ENCODE peak calls at places on chromosomes 4 and X, in six cellular contexts. One of them, this sample, is unnamed.

GRCh38 chr4:182748283-182748682 is 168.9 kb downstream of the DCTD start:
- DNase-seq in fibroblast of lung: no peak
- DNase-seq in GM23248: no peak
- DNase-seq in SK-N-SH: no peak
- DNase-seq in neural progenitor cell: no peak
- DNase-seq in GM23338: no peak
- DNase-seq in this sample: no peak

GRCh38 chr4:89256203-89256800 is 51.3 kb downstream of the GPRIN3 start:
- DNase-seq in fibroblast of lung: no peak
- DNase-seq in GM23248: no peak
- DNase-seq in SK-N-SH: no peak
- DNase-seq in neural progenitor cell: no peak
- DNase-seq in GM23338: no peak
- DNase-seq in this sample: no peak

GRCh38 chr4:71229477-71230257 is 109.2 kb upstream of the SLC4A4 start:
- DNase-seq in fibroblast of lung: peak
- DNase-seq in GM23248: peak
- DNase-seq in SK-N-SH: peak
- DNase-seq in neural progenitor cell: peak
- DNase-seq in GM23338: peak
- DNase-seq in this sample: peak

GRCh38 chr4:129278868-129279267 is 182.9 kb downstream of the C4orf33 start:
- DNase-seq in fibroblast of lung: no peak
- DNase-seq in GM23248: no peak
- DNase-seq in SK-N-SH: no peak
- DNase-seq in neural progenitor cell: no peak
- DNase-seq in GM23338: no peak
- DNase-seq in this sample: no peak

GRCh38 chrX:51395807-51396728 is 63.4 kb downstream of the NUDT10 start:
- DNase-seq in fibroblast of lung: peak
- DNase-seq in GM23248: peak
- DNase-seq in SK-N-SH: peak
- DNase-seq in neural progenitor cell: no peak
- DNase-seq in GM23338: peak
- DNase-seq in this sample: peak

GRCh38 chr4:7147261-7147660 is 45.1 kb upstream of the SORCS2 start:
- DNase-seq in fibroblast of lung: no peak
- DNase-seq in GM23248: no peak
- DNase-seq in SK-N-SH: no peak
- DNase-seq in neural progenitor cell: no peak
- DNase-seq in GM23338: no peak
- DNase-seq in this sample: peak

GRCh38 chrX:67654301-67654700 is 110.5 kb downstream of the AR start:
- DNase-seq in fibroblast of lung: no peak
- DNase-seq in GM23248: no peak
- DNase-seq in SK-N-SH: no peak
- DNase-seq in neural progenitor cell: no peak
- DNase-seq in GM23338: peak
- DNase-seq in this sample: no peak

GRCh38 chr4:101953949-101954348 is 163.4 kb downstream of the BANK1 start:
- DNase-seq in fibroblast of lung: peak
- DNase-seq in GM23248: peak
- DNase-seq in SK-N-SH: no peak
- DNase-seq in neural progenitor cell: peak
- DNase-seq in GM23338: peak
- DNase-seq in this sample: peak

GRCh38 chr4:72887152-72887551 is 182.4 kb downstream of the COX18 start:
- DNase-seq in fibroblast of lung: no peak
- DNase-seq in GM23248: no peak
- DNase-seq in SK-N-SH: no peak
- DNase-seq in neural progenitor cell: no peak
- DNase-seq in GM23338: peak
- DNase-seq in this sample: no peak

DNA sequence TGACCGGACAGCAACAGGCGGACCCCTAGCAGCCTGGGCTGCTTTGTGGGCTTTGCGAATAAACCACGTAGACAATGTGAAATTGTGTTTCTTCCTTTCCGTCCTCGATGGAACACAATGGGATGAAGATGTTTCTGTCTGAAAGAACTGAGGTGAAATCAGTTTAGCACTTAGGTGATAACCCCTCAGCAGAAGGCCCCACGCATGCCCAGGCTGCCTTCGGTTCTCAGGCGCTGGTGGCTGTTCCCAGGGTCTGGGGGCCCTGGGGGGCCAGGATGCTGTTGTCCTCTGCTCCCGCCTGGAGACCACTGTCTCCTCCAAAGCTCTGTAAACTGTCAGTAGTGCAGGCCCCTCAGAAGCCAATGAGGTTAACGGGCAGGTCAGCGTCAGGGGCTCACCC is 73.9 kb upstream of the HGFAC start:
- DNase-seq in fibroblast of lung: no peak
- DNase-seq in GM23248: no peak
- DNase-seq in SK-N-SH: no peak
- DNase-seq in neural progenitor cell: no peak
- DNase-seq in GM23338: no peak
- DNase-seq in this sample: no peak
- H3K27ac ChIP-seq in fibroblast of lung: no peak
- H3K27ac ChIP-seq in GM23248: no peak
- H3K27ac ChIP-seq in SK-N-SH: no peak
- H3K27ac ChIP-seq in neural progenitor cell: no peak
- H3K27ac ChIP-seq in GM23338: no peak
- H3K27ac ChIP-seq in this sample: no peak

GRCh38 chrX:108439434-108439883 is at the start of gene COL4A5:
- DNase-seq in fibroblast of lung: peak
- DNase-seq in GM23248: peak
- DNase-seq in SK-N-SH: no peak
- DNase-seq in neural progenitor cell: peak
- DNase-seq in GM23338: peak
- DNase-seq in this sample: no peak

GRCh38 chrX:108439961-108440696 is 491 bp downstream of the COL4A5 start:
- DNase-seq in fibroblast of lung: no peak
- DNase-seq in GM23248: peak
- DNase-seq in SK-N-SH: no peak
- DNase-seq in neural progenitor cell: peak
- DNase-seq in GM23338: peak
- DNase-seq in this sample: no peak

GRCh38 chrX:108437354-108437753 is 868 bp downstream of the COL4A6 start:
- DNase-seq in fibroblast of lung: no peak
- DNase-seq in GM23248: peak
- DNase-seq in SK-N-SH: no peak
- DNase-seq in neural progenitor cell: peak
- DNase-seq in GM23338: no peak
- DNase-seq in this sample: no peak

GRCh38 chrX:108437789-108438623 is at the start of gene COL4A6:
- DNase-seq in fibroblast of lung: no peak
- DNase-seq in GM23248: peak
- DNase-seq in SK-N-SH: no peak
- DNase-seq in neural progenitor cell: peak
- DNase-seq in GM23338: peak
- DNase-seq in this sample: no peak

DNA sequence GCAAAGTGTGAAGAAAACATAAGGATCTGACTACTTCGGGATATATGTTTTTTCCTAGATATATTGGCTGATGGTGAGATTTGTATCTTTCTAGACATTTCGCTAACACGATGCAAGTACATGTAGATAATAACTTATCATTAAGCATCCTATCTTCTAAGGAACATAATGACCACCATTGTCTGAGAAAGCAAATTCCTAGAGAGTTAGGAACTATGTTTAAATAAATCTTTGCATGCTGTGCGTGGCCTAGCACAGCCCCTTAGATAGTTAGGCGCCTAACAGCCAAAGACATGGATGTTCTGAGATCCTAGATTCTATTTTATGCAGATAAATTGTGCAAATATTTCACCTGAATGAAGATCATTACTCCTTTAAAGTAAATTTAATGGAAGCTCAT is 3.0 kb downstream of the COL4A6 start:
- DNase-seq in fibroblast of lung: no peak
- DNase-seq in GM23248: no peak
- DNase-seq in SK-N-SH: no peak
- DNase-seq in neural progenitor cell: no peak
- DNase-seq in GM23338: no peak
- DNase-seq in this sample: no peak
- H3K4me3 ChIP-seq in fibroblast of lung: no peak
- H3K4me3 ChIP-seq in GM23248: no peak
- H3K4me3 ChIP-seq in SK-N-SH: no peak
- H3K4me3 ChIP-seq in neural progenitor cell: peak
- H3K4me3 ChIP-seq in GM23338: no peak
- H3K4me3 ChIP-seq in this sample: no peak

DNA sequence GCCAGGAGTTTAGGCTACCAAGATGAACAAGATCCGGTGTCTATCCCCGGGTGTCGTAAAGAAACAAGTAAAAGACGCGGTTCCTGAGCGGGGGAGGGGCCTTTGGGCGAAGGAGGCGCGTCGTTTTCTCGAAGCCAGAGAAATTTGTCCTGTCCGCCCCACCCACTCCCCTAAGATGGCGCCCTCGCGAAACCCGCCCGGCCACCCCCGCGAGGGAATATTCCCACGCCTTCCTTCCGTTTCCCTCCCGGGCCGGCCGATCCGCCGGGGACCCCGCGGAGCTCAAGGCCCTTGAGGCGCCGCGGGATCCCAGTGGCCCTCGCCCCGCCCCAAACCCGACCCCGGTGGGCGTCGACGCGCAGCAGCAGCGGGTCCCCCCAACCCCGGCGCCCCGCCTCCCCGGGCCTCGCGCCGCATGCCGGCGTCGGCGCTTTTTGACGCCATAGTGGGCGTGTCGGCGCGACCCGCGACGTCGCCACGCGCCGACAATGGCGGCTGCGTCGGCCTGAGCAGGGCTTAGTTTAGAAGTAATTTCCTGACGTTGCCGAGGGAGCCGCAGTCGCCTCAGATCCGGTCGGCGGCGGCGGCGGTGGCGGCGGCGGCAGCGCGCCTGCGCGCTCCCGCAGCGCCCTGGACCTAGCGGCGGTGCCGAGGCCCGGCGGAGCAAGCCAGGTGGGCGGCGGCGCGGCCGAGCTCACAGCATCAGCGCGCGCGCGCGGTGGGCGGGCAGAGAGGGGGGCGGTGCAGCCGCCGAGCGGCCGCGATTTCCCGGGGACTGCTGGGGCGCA is 430 bp upstream of the HTATSF1 start:
- DNase-seq in fibroblast of lung: peak
- DNase-seq in GM23248: peak
- DNase-seq in SK-N-SH: peak
- DNase-seq in neural progenitor cell: peak
- DNase-seq in GM23338: peak
- DNase-seq in this sample: peak
- H2AFZ ChIP-seq in fibroblast of lung: peak
- H2AFZ ChIP-seq in GM23248: peak
- H2AFZ ChIP-seq in SK-N-SH: peak
- H2AFZ ChIP-seq in neural progenitor cell: peak
- H2AFZ ChIP-seq in GM23338: peak
- H2AFZ ChIP-seq in this sample: peak

GRCh38 chr4:184318852-184319251 is 101.2 kb upstream of the ENPP6 start:
- DNase-seq in fibroblast of lung: no peak
- DNase-seq in GM23248: no peak
- DNase-seq in SK-N-SH: no peak
- DNase-seq in neural progenitor cell: no peak
- DNase-seq in GM23338: no peak
- DNase-seq in this sample: no peak

GRCh38 chr4:184320630-184321029 is 103.0 kb upstream of the ENPP6 start:
- DNase-seq in fibroblast of lung: peak
- DNase-seq in GM23248: no peak
- DNase-seq in SK-N-SH: no peak
- DNase-seq in neural progenitor cell: no peak
- DNase-seq in GM23338: no peak
- DNase-seq in this sample: no peak

GRCh38 chr4:184316821-184317220 is 99.1 kb upstream of the ENPP6 start:
- DNase-seq in fibroblast of lung: no peak
- DNase-seq in GM23248: no peak
- DNase-seq in SK-N-SH: no peak
- DNase-seq in neural progenitor cell: no peak
- DNase-seq in GM23338: no peak
- DNase-seq in this sample: no peak

GRCh38 chr4:184315675-184316359 is 98.1 kb upstream of the ENPP6 start:
- DNase-seq in fibroblast of lung: no peak
- DNase-seq in GM23248: no peak
- DNase-seq in SK-N-SH: no peak
- DNase-seq in neural progenitor cell: no peak
- DNase-seq in GM23338: no peak
- DNase-seq in this sample: no peak

GRCh38 chr4:184317234-184317918 is 99.7 kb upstream of the ENPP6 start:
- DNase-seq in fibroblast of lung: no peak
- DNase-seq in GM23248: no peak
- DNase-seq in SK-N-SH: no peak
- DNase-seq in neural progenitor cell: no peak
- DNase-seq in GM23338: no peak
- DNase-seq in this sample: peak
- H3K27ac ChIP-seq in fibroblast of lung: no peak
- H3K27ac ChIP-seq in GM23248: no peak
- H3K27ac ChIP-seq in SK-N-SH: no peak
- H3K27ac ChIP-seq in neural progenitor cell: no peak
- H3K27ac ChIP-seq in GM23338: no peak
- H3K27ac ChIP-seq in this sample: no peak

GRCh38 chr4:183801460-183802168 is 103.5 kb upstream of the STOX2 start:
- DNase-seq in fibroblast of lung: no peak
- DNase-seq in GM23248: no peak
- DNase-seq in SK-N-SH: no peak
- DNase-seq in neural progenitor cell: no peak
- DNase-seq in GM23338: peak
- DNase-seq in this sample: no peak

GRCh38 chr4:183797041-183797444 is 108.1 kb upstream of the STOX2 start:
- DNase-seq in fibroblast of lung: no peak
- DNase-seq in GM23248: no peak
- DNase-seq in SK-N-SH: no peak
- DNase-seq in neural progenitor cell: peak
- DNase-seq in GM23338: peak
- DNase-seq in this sample: no peak

GRCh38 chr4:183798921-183799307 is 106.2 kb upstream of the STOX2 start:
- DNase-seq in fibroblast of lung: no peak
- DNase-seq in GM23248: no peak
- DNase-seq in SK-N-SH: no peak
- DNase-seq in neural progenitor cell: peak
- DNase-seq in GM23338: peak
- DNase-seq in this sample: no peak

GRCh38 chr4:183797445-183798248 is 107.5 kb upstream of the STOX2 start:
- DNase-seq in fibroblast of lung: peak
- DNase-seq in GM23248: peak
- DNase-seq in SK-N-SH: peak
- DNase-seq in neural progenitor cell: peak
- DNase-seq in GM23338: peak
- DNase-seq in this sample: peak

GRCh38 chr4:183798249-183798920 is 106.7 kb upstream of the STOX2 start:
- DNase-seq in fibroblast of lung: no peak
- DNase-seq in GM23248: no peak
- DNase-seq in SK-N-SH: no peak
- DNase-seq in neural progenitor cell: peak
- DNase-seq in GM23338: peak
- DNase-seq in this sample: no peak
- H3K4me3 ChIP-seq in fibroblast of lung: no peak
- H3K4me3 ChIP-seq in GM23248: no peak
- H3K4me3 ChIP-seq in SK-N-SH: peak
- H3K4me3 ChIP-seq in neural progenitor cell: peak
- H3K4me3 ChIP-seq in GM23338: peak
- H3K4me3 ChIP-seq in this sample: no peak